ENCODE peak calls at places on chromosome 3, in seven cellular contexts. R is CD8-positive, alpha-beta memory T cell; G is AG10803; M is MM.1S; A is fibroblast of the aortic adventitia; F is GM12865; V is HCT116. U is an unnamed sample.

GRCh38 chr3:6860911-6861330 is at the start of gene GRM7:
- DNase-seq in R (no peak), G (no peak), M (no peak), A (no peak), F (no peak), V (no peak), U (no peak)

GRCh38 chr3:113084777-113085176 is 94.0 kb downstream of the GTPBP8 start:
- DNase-seq in R (no peak), G (peak), M (no peak), A (peak), F (no peak), V (no peak), U (peak)

GRCh38 chr3:115836944-115837343 is 213.6 kb downstream of the GAP43 start:
- DNase-seq in R (no peak), G (peak), M (peak), A (peak), F (peak), V (peak), U (peak)

GRCh38 chr3:179046497-179047353 is 24.9 kb downstream of the ZMAT3 start:
- DNase-seq in R (no peak), G (no peak), M (no peak), A (no peak), F (peak), V (no peak), U (no peak)

GRCh38 chr3:152595975-152596832 is 238.7 kb upstream of the P2RY1 start:
- DNase-seq in R (no peak), G (peak), M (peak), A (peak), F (peak), V (no peak), U (peak)

GRCh38 chr3:84904819-84905555 is 53.8 kb upstream of the CADM2 start:
- DNase-seq in R (no peak), G (no peak), M (no peak), A (no peak), F (no peak), V (no peak), U (no peak)

GRCh38 chr3:9168230-9168629 is 81.2 kb downstream of the SRGAP3 start:
- DNase-seq in R (no peak), G (no peak), M (peak), A (no peak), F (peak), V (no peak), U (no peak)

GRCh38 chr3:133799794-133800585 is 5.6 kb upstream of the SRPRB start:
- DNase-seq in R (no peak), G (peak), M (no peak), A (peak), F (no peak), V (no peak), U (peak)

GRCh38 chr3:42166214-42166613 is 75.1 kb downstream of the TRAK1 start:
- DNase-seq in R (no peak), G (no peak), M (no peak), A (no peak), F (no peak), V (no peak), U (no peak)

GRCh38 chr3:100129944-100130343 is 15.6 kb upstream of the FILIP1L start:
- DNase-seq in R (no peak), G (no peak), M (no peak), A (no peak), F (no peak), V (no peak), U (no peak)
- H3K4me3 ChIP-seq in R (no peak), G (no peak), M (no peak), A (no peak), F (no peak), V (no peak), U (no peak)

DNA sequence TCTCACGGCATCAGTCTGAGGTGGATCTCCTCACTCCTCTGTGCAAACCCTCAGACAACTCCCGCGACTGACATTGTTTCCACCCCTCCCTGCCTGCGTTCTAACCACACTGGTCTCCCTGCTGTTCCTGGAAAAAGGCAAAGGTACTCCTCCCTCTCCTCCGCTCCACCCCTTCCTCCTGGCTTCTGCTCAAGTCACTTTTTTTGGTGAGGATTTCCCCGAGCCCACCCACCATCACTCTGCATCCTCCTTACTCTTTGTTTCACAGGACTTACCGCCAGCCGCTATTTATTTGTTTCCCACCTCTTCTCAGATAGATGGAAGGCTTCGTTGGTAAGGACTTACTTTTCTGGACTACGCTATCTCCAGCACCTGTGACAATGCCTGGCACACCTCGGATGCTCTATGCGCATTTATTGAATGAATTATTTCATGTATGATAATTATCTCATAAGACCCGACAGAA is 25.6 kb downstream of the PRR23E start:
- DNase-seq in R (no peak), G (no peak), M (no peak), A (no peak), F (no peak), V (no peak), U (no peak)
- H3K4me3 ChIP-seq in R (no peak), G (no peak), M (no peak), A (no peak), F (peak), V (no peak), U (no peak)

GRCh38 chr3:188788621-188789081 is 383.1 kb upstream of the TPRG1 start:
- DNase-seq in R (peak), G (peak), M (no peak), A (peak), F (peak), V (no peak), U (peak)
- H3K4me3 ChIP-seq in R (no peak), G (no peak), M (no peak), A (no peak), F (no peak), V (no peak), U (no peak)

GRCh38 chr3:52223449-52224408 is 1.7 kb downstream of the TLR9 start:
- DNase-seq in R (no peak), G (no peak), M (no peak), A (no peak), F (no peak), V (no peak), U (no peak)

GRCh38 chr3:52227766-52228165 is 2.3 kb upstream of the TLR9 start:
- DNase-seq in R (no peak), G (no peak), M (no peak), A (no peak), F (no peak), V (no peak), U (no peak)

GRCh38 chr3:52226229-52226817 is 878 bp upstream of the TLR9 start:
- DNase-seq in R (no peak), G (no peak), M (no peak), A (no peak), F (no peak), V (no peak), U (no peak)

GRCh38 chr3:52227117-52227516 is 1.7 kb upstream of the TLR9 start:
- DNase-seq in R (no peak), G (no peak), M (no peak), A (no peak), F (no peak), V (no peak), U (no peak)

DNA sequence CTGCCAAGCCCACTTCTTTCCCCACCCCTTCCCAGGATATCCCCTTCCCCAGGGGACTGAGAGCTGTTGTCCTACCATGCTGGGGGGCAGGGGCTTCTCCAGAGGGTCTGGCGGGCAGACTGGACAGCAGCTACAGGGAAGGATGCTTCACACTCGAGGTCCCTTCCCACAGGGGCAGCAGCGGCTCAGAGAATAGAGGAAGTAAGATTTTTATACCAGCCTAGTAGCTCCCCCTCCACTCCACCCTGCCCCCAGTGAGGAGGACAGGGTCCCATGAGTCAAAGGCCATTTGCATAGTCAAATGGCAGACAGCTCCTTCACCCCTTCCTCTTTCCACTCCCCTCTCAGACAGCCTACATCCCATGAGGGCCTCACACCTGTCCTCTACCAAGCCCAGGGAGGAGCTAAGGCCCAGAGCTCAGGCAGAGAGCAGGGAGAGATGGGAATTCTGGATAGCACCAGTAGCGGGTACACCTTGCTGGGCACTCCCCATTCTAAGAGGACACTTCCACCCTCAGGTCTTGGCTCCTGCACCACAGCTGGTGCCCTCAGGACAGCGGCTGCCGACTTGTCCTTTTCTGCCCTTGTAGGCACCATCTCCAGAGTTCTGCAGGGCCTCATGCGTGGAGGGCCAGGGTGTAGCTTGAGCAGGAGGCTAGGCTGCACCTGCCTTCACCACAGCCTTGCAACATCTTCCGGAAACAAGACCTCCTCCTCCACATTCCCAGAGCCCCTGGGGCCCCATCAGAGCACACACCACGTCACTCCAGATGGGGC is at the start of gene TLR9:
- DNase-seq in R (peak), G (no peak), M (peak), A (no peak), F (peak), V (no peak), U (no peak)
- H3K4me3 ChIP-seq in R (peak), G (no peak), M (no peak), A (no peak), F (peak), V (no peak), U (no peak)